ENCODE peak calls at places on chromosomes 1 and 21, in seven cellular contexts. One of them, this sample, is unnamed.
A peak's percentile ranks its signal among the peaks of the same experiment; 100 is the strongest.

GRCh38 chr1:94899756-94900155 is 27.2 kb downstream of the CNN3 start:
- DNase-seq in spleen: no peak
- DNase-seq in right lobe of liver: no peak
- DNase-seq in fibroblast of lung: peak; percentile 21
- DNase-seq in WERI-Rb-1: no peak
- DNase-seq in left ventricle myocardium inferior: no peak
- DNase-seq in psoas muscle: no peak
- DNase-seq in this sample: no peak

GRCh38 chr1:222914861-222915632 is 100.2 kb downstream of the DISP1 start:
- DNase-seq in WERI-Rb-1: no peak
- DNase-seq in right lobe of liver: no peak
- DNase-seq in spleen: no peak
- DNase-seq in fibroblast of lung: peak; percentile 79
- DNase-seq in psoas muscle: no peak
- DNase-seq in left ventricle myocardium inferior: no peak
- DNase-seq in this sample: peak; percentile 8

GRCh38 chr1:247962911-247963588 is 2.0 kb upstream of the OR2AK2 start:
- DNase-seq in WERI-Rb-1: no peak
- DNase-seq in left ventricle myocardium inferior: no peak
- DNase-seq in right lobe of liver: no peak
- DNase-seq in fibroblast of lung: no peak
- DNase-seq in spleen: no peak
- DNase-seq in psoas muscle: no peak
- DNase-seq in this sample: no peak

GRCh38 chr1:224498574-224499170 is 64.1 kb upstream of the WDR26 start:
- DNase-seq in spleen: no peak
- DNase-seq in psoas muscle: no peak
- DNase-seq in right lobe of liver: no peak
- DNase-seq in left ventricle myocardium inferior: no peak
- DNase-seq in fibroblast of lung: peak; percentile 42
- DNase-seq in WERI-Rb-1: no peak
- DNase-seq in this sample: no peak

GRCh38 chr1:85495556-85495955 is 30.6 kb upstream of the DDAH1 start:
- DNase-seq in psoas muscle: peak; percentile 25
- DNase-seq in left ventricle myocardium inferior: no peak
- DNase-seq in WERI-Rb-1: peak; percentile 52
- DNase-seq in right lobe of liver: no peak
- DNase-seq in spleen: no peak
- DNase-seq in fibroblast of lung: no peak
- DNase-seq in this sample: no peak

GRCh38 chr1:42173961-42174715 is 9.6 kb upstream of the GUCA2A start:
- DNase-seq in psoas muscle: no peak
- DNase-seq in right lobe of liver: no peak
- DNase-seq in fibroblast of lung: peak; percentile 45
- DNase-seq in WERI-Rb-1: no peak
- DNase-seq in spleen: no peak
- DNase-seq in left ventricle myocardium inferior: no peak
- DNase-seq in this sample: no peak

GRCh38 chr21:45571641-45572040 is 29.4 kb upstream of the SLC19A1 start:
- DNase-seq in WERI-Rb-1: no peak
- DNase-seq in spleen: no peak
- DNase-seq in left ventricle myocardium inferior: peak; percentile 3
- DNase-seq in fibroblast of lung: no peak
- DNase-seq in psoas muscle: no peak
- DNase-seq in right lobe of liver: no peak
- DNase-seq in this sample: no peak

GRCh38 chr1:162856260-162856659 is 4.7 kb downstream of the CCDC190 start:
- DNase-seq in left ventricle myocardium inferior: no peak
- DNase-seq in psoas muscle: no peak
- DNase-seq in right lobe of liver: no peak
- DNase-seq in WERI-Rb-1: no peak
- DNase-seq in spleen: no peak
- DNase-seq in fibroblast of lung: peak; percentile 74
- DNase-seq in this sample: no peak

GRCh38 chr21:45373991-45374816 is 30.8 kb upstream of the COL18A1 start:
- DNase-seq in fibroblast of lung: no peak
- DNase-seq in right lobe of liver: peak; percentile 35
- DNase-seq in psoas muscle: peak; percentile 12
- DNase-seq in WERI-Rb-1: no peak
- DNase-seq in left ventricle myocardium inferior: peak; percentile 15
- DNase-seq in spleen: peak; percentile 56
- DNase-seq in this sample: peak; percentile 28

GRCh38 chr1:54279457-54279856 is 79.5 kb downstream of the MRPL37 start:
- DNase-seq in left ventricle myocardium inferior: no peak
- DNase-seq in WERI-Rb-1: no peak
- DNase-seq in psoas muscle: no peak
- DNase-seq in right lobe of liver: no peak
- DNase-seq in spleen: no peak
- DNase-seq in fibroblast of lung: no peak
- DNase-seq in this sample: no peak

GRCh38 chr1:54016343-54017282 is 1.4 kb downstream of the LDLRAD1 start:
- DNase-seq in right lobe of liver: peak; percentile 69
- DNase-seq in fibroblast of lung: peak; percentile 39
- DNase-seq in left ventricle myocardium inferior: no peak
- DNase-seq in spleen: no peak
- DNase-seq in psoas muscle: no peak
- DNase-seq in WERI-Rb-1: no peak
- DNase-seq in this sample: no peak

GRCh38 chr21:36113647-36114428 is 21.0 kb upstream of the CBR3 start:
- DNase-seq in left ventricle myocardium inferior: no peak
- DNase-seq in WERI-Rb-1: no peak
- DNase-seq in right lobe of liver: peak; percentile 91
- DNase-seq in spleen: peak; percentile 77
- DNase-seq in psoas muscle: no peak
- DNase-seq in fibroblast of lung: no peak
- DNase-seq in this sample: peak; percentile 88

GRCh38 chr1:117657031-117657430 is 51.2 kb downstream of the TENT5C start:
- DNase-seq in fibroblast of lung: peak; percentile 77
- DNase-seq in spleen: no peak
- DNase-seq in left ventricle myocardium inferior: no peak
- DNase-seq in WERI-Rb-1: peak; percentile 55
- DNase-seq in right lobe of liver: no peak
- DNase-seq in psoas muscle: no peak
- DNase-seq in this sample: no peak

GRCh38 chr1:58702766-58703165 is 2.9 kb upstream of the MYSM1 start:
- DNase-seq in psoas muscle: no peak
- DNase-seq in WERI-Rb-1: no peak
- DNase-seq in spleen: no peak
- DNase-seq in left ventricle myocardium inferior: no peak
- DNase-seq in fibroblast of lung: no peak
- DNase-seq in right lobe of liver: no peak
- DNase-seq in this sample: no peak

GRCh38 chr1:198811436-198811835 is 172.6 kb downstream of the PTPRC start:
- DNase-seq in left ventricle myocardium inferior: no peak
- DNase-seq in psoas muscle: no peak
- DNase-seq in spleen: no peak
- DNase-seq in fibroblast of lung: no peak
- DNase-seq in WERI-Rb-1: no peak
- DNase-seq in right lobe of liver: no peak
- DNase-seq in this sample: no peak

GRCh38 chr1:26544156-26544555 is 14.6 kb downstream of the RPS6KA1 start:
- DNase-seq in psoas muscle: no peak
- DNase-seq in right lobe of liver: no peak
- DNase-seq in WERI-Rb-1: no peak
- DNase-seq in spleen: no peak
- DNase-seq in left ventricle myocardium inferior: no peak
- DNase-seq in fibroblast of lung: no peak
- DNase-seq in this sample: no peak

GRCh38 chr1:25027876-25028586 is 98.0 kb upstream of the RUNX3 start:
- DNase-seq in fibroblast of lung: no peak
- DNase-seq in left ventricle myocardium inferior: no peak
- DNase-seq in right lobe of liver: peak; percentile 39
- DNase-seq in WERI-Rb-1: no peak
- DNase-seq in psoas muscle: no peak
- DNase-seq in spleen: no peak
- DNase-seq in this sample: no peak

GRCh38 chr1:26373281-26373680 is 731 bp upstream of the ZNF683 start:
- DNase-seq in left ventricle myocardium inferior: no peak
- DNase-seq in WERI-Rb-1: no peak
- DNase-seq in right lobe of liver: no peak
- DNase-seq in psoas muscle: no peak
- DNase-seq in spleen: no peak
- DNase-seq in fibroblast of lung: no peak
- DNase-seq in this sample: no peak

GRCh38 chr1:219812491-219813221 is 115.7 kb downstream of the SLC30A10 start:
- DNase-seq in WERI-Rb-1: peak; percentile 71
- DNase-seq in fibroblast of lung: peak; percentile 75
- DNase-seq in psoas muscle: no peak
- DNase-seq in left ventricle myocardium inferior: no peak
- DNase-seq in spleen: no peak
- DNase-seq in right lobe of liver: no peak
- DNase-seq in this sample: no peak

GRCh38 chr1:219220945-219221344 is 47.3 kb downstream of the LYPLAL1 start:
- DNase-seq in right lobe of liver: no peak
- DNase-seq in spleen: no peak
- DNase-seq in fibroblast of lung: no peak
- DNase-seq in WERI-Rb-1: no peak
- DNase-seq in psoas muscle: no peak
- DNase-seq in left ventricle myocardium inferior: no peak
- DNase-seq in this sample: no peak

GRCh38 chr1:26959722-26960624 is at the start of gene KDF1:
- DNase-seq in left ventricle myocardium inferior: no peak
- DNase-seq in spleen: peak; percentile 90
- DNase-seq in psoas muscle: no peak
- DNase-seq in right lobe of liver: peak; percentile 79
- DNase-seq in WERI-Rb-1: peak; percentile 62
- DNase-seq in fibroblast of lung: no peak
- DNase-seq in this sample: peak; percentile 78

GRCh38 chr1:205301220-205301821 is 20.2 kb downstream of the NUAK2 start:
- DNase-seq in spleen: no peak
- DNase-seq in right lobe of liver: no peak
- DNase-seq in psoas muscle: no peak
- DNase-seq in left ventricle myocardium inferior: no peak
- DNase-seq in fibroblast of lung: peak; percentile 66
- DNase-seq in WERI-Rb-1: peak; percentile 98
- DNase-seq in this sample: peak; percentile 91

GRCh38 chr1:89489037-89489729 is 35.4 kb upstream of the LRRC8B start:
- DNase-seq in left ventricle myocardium inferior: no peak
- DNase-seq in psoas muscle: no peak
- DNase-seq in fibroblast of lung: peak; percentile 62
- DNase-seq in spleen: no peak
- DNase-seq in right lobe of liver: no peak
- DNase-seq in WERI-Rb-1: no peak
- DNase-seq in this sample: peak; percentile 44

GRCh38 chr1:208538587-208538986 is 294.4 kb upstream of the PLXNA2 start:
- DNase-seq in left ventricle myocardium inferior: no peak
- DNase-seq in psoas muscle: no peak
- DNase-seq in spleen: no peak
- DNase-seq in right lobe of liver: no peak
- DNase-seq in WERI-Rb-1: no peak
- DNase-seq in fibroblast of lung: no peak
- DNase-seq in this sample: no peak

GRCh38 chr1:14113841-14114567 is 414.0 kb downstream of the PRDM2 start:
- DNase-seq in right lobe of liver: no peak
- DNase-seq in WERI-Rb-1: peak; percentile 55
- DNase-seq in psoas muscle: peak; percentile 31
- DNase-seq in fibroblast of lung: peak; percentile 50
- DNase-seq in spleen: no peak
- DNase-seq in left ventricle myocardium inferior: peak; percentile 34
- DNase-seq in this sample: peak; percentile 50
- TF ChIP-seq CTCF in right lobe of liver: no peak
- TF ChIP-seq CTCF in WERI-Rb-1: peak; percentile 90
- TF ChIP-seq CTCF in psoas muscle: no peak
- TF ChIP-seq CTCF in fibroblast of lung: peak; percentile 74
- TF ChIP-seq CTCF in spleen: no peak
- TF ChIP-seq CTCF in left ventricle myocardium inferior: peak; percentile 70
- TF ChIP-seq CTCF in this sample: peak; percentile 48

GRCh38 chr1:153568367-153569099 is 2.9 kb upstream of the S100A2 start:
- DNase-seq in fibroblast of lung: peak; percentile 81
- DNase-seq in WERI-Rb-1: peak; percentile 99
- DNase-seq in right lobe of liver: peak; percentile 85
- DNase-seq in left ventricle myocardium inferior: peak; percentile 90
- DNase-seq in psoas muscle: peak; percentile 91
- DNase-seq in spleen: peak; percentile 94
- DNase-seq in this sample: peak; percentile 90
- H3K4me3 ChIP-seq in fibroblast of lung: peak overlapping the region; percentile 2
- H3K4me3 ChIP-seq in WERI-Rb-1: peak overlapping the region; percentile 34
- H3K4me3 ChIP-seq in right lobe of liver: no peak overlapping the region
- H3K4me3 ChIP-seq in left ventricle myocardium inferior: peak overlapping the region; percentile 51
- H3K4me3 ChIP-seq in psoas muscle: peak overlapping the region; percentile 52
- H3K4me3 ChIP-seq in spleen: peak overlapping the region; percentile 9
- H3K4me3 ChIP-seq in this sample: peak overlapping the region; percentile 17

GRCh38 chr1:40041466-40041838 is 923 bp downstream of the CAP1 start:
- DNase-seq in spleen: no peak
- DNase-seq in fibroblast of lung: no peak
- DNase-seq in right lobe of liver: no peak
- DNase-seq in WERI-Rb-1: no peak
- DNase-seq in psoas muscle: no peak
- DNase-seq in left ventricle myocardium inferior: no peak
- DNase-seq in this sample: no peak

GRCh38 chr1:40039757-40040510 is 595 bp upstream of the CAP1 start:
- DNase-seq in WERI-Rb-1: peak; percentile 75
- DNase-seq in spleen: peak; percentile 97
- DNase-seq in left ventricle myocardium inferior: peak; percentile 92
- DNase-seq in fibroblast of lung: peak; percentile 92
- DNase-seq in psoas muscle: peak; percentile 91
- DNase-seq in right lobe of liver: peak; percentile 90
- DNase-seq in this sample: peak; percentile 93

GRCh38 chr1:40040511-40041465 is at the start of gene CAP1:
- DNase-seq in fibroblast of lung: peak; percentile 98
- DNase-seq in spleen: peak; percentile 100
- DNase-seq in right lobe of liver: peak; percentile 100
- DNase-seq in WERI-Rb-1: peak; percentile 99
- DNase-seq in psoas muscle: peak; percentile 99
- DNase-seq in left ventricle myocardium inferior: peak; percentile 99
- DNase-seq in this sample: peak; percentile 100

GRCh38 chr1:40038693-40039092 is 1.8 kb upstream of the CAP1 start:
- DNase-seq in WERI-Rb-1: no peak
- DNase-seq in fibroblast of lung: no peak
- DNase-seq in right lobe of liver: no peak
- DNase-seq in psoas muscle: no peak
- DNase-seq in spleen: no peak
- DNase-seq in left ventricle myocardium inferior: no peak
- DNase-seq in this sample: no peak

GRCh38 chr1:40039245-40039756 is 1.2 kb upstream of the CAP1 start:
- DNase-seq in right lobe of liver: no peak
- DNase-seq in psoas muscle: no peak
- DNase-seq in left ventricle myocardium inferior: no peak
- DNase-seq in WERI-Rb-1: no peak
- DNase-seq in fibroblast of lung: no peak
- DNase-seq in spleen: no peak
- DNase-seq in this sample: no peak
- TF ChIP-seq CTCF in right lobe of liver: no peak
- TF ChIP-seq CTCF in psoas muscle: peak; percentile 7
- TF ChIP-seq CTCF in left ventricle myocardium inferior: no peak
- TF ChIP-seq CTCF in WERI-Rb-1: no peak
- TF ChIP-seq CTCF in fibroblast of lung: no peak
- TF ChIP-seq CTCF in spleen: peak; percentile 24
- TF ChIP-seq CTCF in this sample: no peak

GRCh38 chr1:113895084-113895483 is 7.7 kb upstream of the BCL2L15 start:
- DNase-seq in spleen: no peak
- DNase-seq in left ventricle myocardium inferior: no peak
- DNase-seq in fibroblast of lung: no peak
- DNase-seq in psoas muscle: no peak
- DNase-seq in WERI-Rb-1: no peak
- DNase-seq in right lobe of liver: no peak
- DNase-seq in this sample: no peak
- H3K4me3 ChIP-seq in spleen: no peak overlapping the region
- H3K4me3 ChIP-seq in left ventricle myocardium inferior: no peak overlapping the region
- H3K4me3 ChIP-seq in fibroblast of lung: no peak overlapping the region
- H3K4me3 ChIP-seq in psoas muscle: no peak overlapping the region
- H3K4me3 ChIP-seq in WERI-Rb-1: no peak overlapping the region
- H3K4me3 ChIP-seq in right lobe of liver: no peak overlapping the region
- H3K4me3 ChIP-seq in this sample: no peak overlapping the region